ENCODE peak calls at places on chromosome 1, in seven cellular contexts. One of them, this sample, is unnamed.

GRCh38 chr1:41393993-41394392 is 32.8 kb downstream of the FOXO6 start:
- DNase-seq in stimulated activated CD4-positive, alpha-beta T cell treated with anti-CD3 and anti-CD28 coated beads, Interleukin-1b, Interleukin-23, amount 100 ng/mL, for 48 hours: no peak
- DNase-seq in body of pancreas: no peak
- DNase-seq in mesendoderm: no peak
- DNase-seq in RPMI7951: no peak
- DNase-seq in fibroblast of mammary gland: no peak
- DNase-seq in substantia nigra: no peak
- DNase-seq in this sample: no peak

GRCh38 chr1:160539896-160540858 is 17.1 kb upstream of the SLAMF6 start:
- DNase-seq in stimulated activated CD4-positive, alpha-beta T cell treated with anti-CD3 and anti-CD28 coated beads, Interleukin-1b, Interleukin-23, amount 100 ng/mL, for 48 hours: peak; percentile 40
- DNase-seq in body of pancreas: peak; percentile 70
- DNase-seq in RPMI7951: no peak
- DNase-seq in mesendoderm: peak; percentile 96
- DNase-seq in fibroblast of mammary gland: no peak
- DNase-seq in substantia nigra: no peak
- DNase-seq in this sample: no peak

GRCh38 chr1:164562947-164563346 is 4.0 kb downstream of the PBX1 start:
- DNase-seq in stimulated activated CD4-positive, alpha-beta T cell treated with anti-CD3 and anti-CD28 coated beads, Interleukin-1b, Interleukin-23, amount 100 ng/mL, for 48 hours: no peak
- DNase-seq in mesendoderm: no peak
- DNase-seq in RPMI7951: no peak
- DNase-seq in substantia nigra: no peak
- DNase-seq in body of pancreas: no peak
- DNase-seq in fibroblast of mammary gland: no peak
- DNase-seq in this sample: no peak

GRCh38 chr1:47688161-47688560 is 250.3 kb downstream of the FOXD2 start:
- DNase-seq in body of pancreas: no peak
- DNase-seq in substantia nigra: no peak
- DNase-seq in stimulated activated CD4-positive, alpha-beta T cell treated with anti-CD3 and anti-CD28 coated beads, Interleukin-1b, Interleukin-23, amount 100 ng/mL, for 48 hours: no peak
- DNase-seq in RPMI7951: no peak
- DNase-seq in fibroblast of mammary gland: no peak
- DNase-seq in mesendoderm: no peak
- DNase-seq in this sample: no peak

GRCh38 chr1:196373798-196374197 is 234.4 kb downstream of the KCNT2 start:
- DNase-seq in stimulated activated CD4-positive, alpha-beta T cell treated with anti-CD3 and anti-CD28 coated beads, Interleukin-1b, Interleukin-23, amount 100 ng/mL, for 48 hours: no peak
- DNase-seq in body of pancreas: no peak
- DNase-seq in mesendoderm: no peak
- DNase-seq in substantia nigra: no peak
- DNase-seq in RPMI7951: no peak
- DNase-seq in fibroblast of mammary gland: no peak
- DNase-seq in this sample: no peak

GRCh38 chr1:53463961-53464899 is 5.0 kb downstream of the DMRTB1 start:
- DNase-seq in substantia nigra: no peak
- DNase-seq in RPMI7951: no peak
- DNase-seq in fibroblast of mammary gland: no peak
- DNase-seq in body of pancreas: no peak
- DNase-seq in mesendoderm: no peak
- DNase-seq in stimulated activated CD4-positive, alpha-beta T cell treated with anti-CD3 and anti-CD28 coated beads, Interleukin-1b, Interleukin-23, amount 100 ng/mL, for 48 hours: no peak
- DNase-seq in this sample: no peak

GRCh38 chr1:106568161-106568560 is 488.3 kb upstream of the PRMT6 start:
- DNase-seq in substantia nigra: no peak
- DNase-seq in fibroblast of mammary gland: no peak
- DNase-seq in RPMI7951: no peak
- DNase-seq in body of pancreas: no peak
- DNase-seq in stimulated activated CD4-positive, alpha-beta T cell treated with anti-CD3 and anti-CD28 coated beads, Interleukin-1b, Interleukin-23, amount 100 ng/mL, for 48 hours: no peak
- DNase-seq in mesendoderm: no peak
- DNase-seq in this sample: no peak

GRCh38 chr1:202805886-202806511 is 2.2 kb downstream of the KDM5B start:
- DNase-seq in stimulated activated CD4-positive, alpha-beta T cell treated with anti-CD3 and anti-CD28 coated beads, Interleukin-1b, Interleukin-23, amount 100 ng/mL, for 48 hours: peak; percentile 39
- DNase-seq in RPMI7951: no peak
- DNase-seq in body of pancreas: no peak
- DNase-seq in mesendoderm: no peak
- DNase-seq in fibroblast of mammary gland: no peak
- DNase-seq in substantia nigra: no peak
- DNase-seq in this sample: no peak

GRCh38 chr1:32647308-32648134 is 2.8 kb downstream of the ZBTB8OS start:
- DNase-seq in stimulated activated CD4-positive, alpha-beta T cell treated with anti-CD3 and anti-CD28 coated beads, Interleukin-1b, Interleukin-23, amount 100 ng/mL, for 48 hours: peak; percentile 9
- DNase-seq in mesendoderm: no peak
- DNase-seq in substantia nigra: no peak
- DNase-seq in body of pancreas: no peak
- DNase-seq in fibroblast of mammary gland: peak; percentile 46
- DNase-seq in RPMI7951: no peak
- DNase-seq in this sample: no peak

This sample was measured in caudate nucleus.